ENCODE peak calls at places on chromosomes 12 and 14, in five cellular contexts. O is Ammon's horn, J is activated T-cell treated with anti-CD3 and anti-CD28 coated beads for 1 hour, Q is glutamatergic neuron, A is stomach. Z is an unnamed sample.

GRCh38 chr12:71763682-71764379 is 9.2 kb downstream of the RAB21 start:
- DNase-seq in O (no peak), J (no peak), Q (no peak), A (no peak), Z (no peak)

GRCh38 chr12:132717531-132718387 is 7.1 kb downstream of the PGAM5 start:
- DNase-seq in O (no peak), J (no peak), Q (peak), A (no peak), Z (no peak)

GRCh38 chr12:111692575-111693210 is 6.8 kb downstream of the ACAD10 start:
- DNase-seq in O (no peak), J (no peak), Q (peak), A (no peak), Z (no peak)

GRCh38 chr12:124007810-124008570 is 35.0 kb downstream of the ZNF664 start:
- DNase-seq in O (no peak), J (no peak), Q (no peak), A (no peak), Z (no peak)

GRCh38 chr12:2395352-2395977 is 342.7 kb downstream of the CACNA1C start:
- DNase-seq in O (no peak), J (peak), Q (peak), A (peak), Z (peak)

GRCh38 chr14:99191663-99192621 is 80.1 kb downstream of the BCL11B start:
- DNase-seq in O (peak), J (no peak), Q (no peak), A (peak), Z (peak)

GRCh38 chr14:60275932-60276331 is 26.9 kb downstream of the PPM1A start:
- DNase-seq in O (no peak), J (no peak), Q (no peak), A (no peak), Z (no peak)

GRCh38 chr12:49873361-49873934 is 30.3 kb downstream of the FAIM2 start:
- DNase-seq in O (no peak), J (no peak), Q (no peak), A (peak), Z (peak)

GRCh38 chr12:106140223-106140986 is 1.7 kb upstream of the NUAK1 start:
- DNase-seq in O (no peak), J (no peak), Q (no peak), A (no peak), Z (no peak)

GRCh38 chr14:89245802-89246201 is 171.2 kb downstream of the FOXN3 start:
- DNase-seq in O (no peak), J (no peak), Q (no peak), A (no peak), Z (no peak)

GRCh38 chr12:112419269-112420133 is 754 bp downstream of the PTPN11 start:
- DNase-seq in O (peak), J (peak), Q (no peak), A (peak), Z (peak)

GRCh38 chr14:73269729-73270651 is 32.7 kb downstream of the PAPLN start:
- DNase-seq in O (peak), J (no peak), Q (peak), A (peak), Z (peak)

GRCh38 chr12:56425940-56426438 is 23.2 kb downstream of the TIMELESS start:
- DNase-seq in O (no peak), J (no peak), Q (no peak), A (no peak), Z (no peak)

GRCh38 chr12:51905507-51906438 is 1.5 kb upstream of the ACVRL1 start:
- DNase-seq in O (no peak), J (no peak), Q (peak), A (peak), Z (peak)

GRCh38 chr12:117469883-117470483 is 108.6 kb upstream of the NOS1 start:
- DNase-seq in O (no peak), J (no peak), Q (no peak), A (no peak), Z (no peak)

GRCh38 chr14:100653409-100653808 is 66.2 kb upstream of the BEGAIN start:
- DNase-seq in O (no peak), J (no peak), Q (peak), A (no peak), Z (no peak)

GRCh38 chr12:121964813-121965643 is 46.6 kb downstream of the CFAP251 start:
- DNase-seq in O (no peak), J (no peak), Q (no peak), A (no peak), Z (no peak)

GRCh38 chr14:83483063-83483462 is 1949.4 kb upstream of the SEL1L start:
- DNase-seq in O (no peak), J (no peak), Q (no peak), A (no peak), Z (no peak)

GRCh38 chr14:42548349-42548748 is 941.7 kb downstream of the LRFN5 start:
- DNase-seq in O (no peak), J (no peak), Q (no peak), A (no peak), Z (no peak)

GRCh38 chr12:101828463-101829196 is 2.1 kb downstream of the GNPTAB start:
- DNase-seq in O (no peak), J (no peak), Q (no peak), A (no peak), Z (no peak)

GRCh38 chr14:71709076-71709475 is 223.2 kb upstream of the RGS6 start:
- DNase-seq in O (no peak), J (no peak), Q (no peak), A (no peak), Z (no peak)

GRCh38 chr14:64137657-64138290 is 156.4 kb downstream of the ESR2 start:
- DNase-seq in O (no peak), J (no peak), Q (no peak), A (no peak), Z (no peak)

GRCh38 chr14:77314043-77314442 is 6.6 kb downstream of the POMT2 start:
- DNase-seq in O (peak), J (no peak), Q (no peak), A (no peak), Z (no peak)

GRCh38 chr14:75277796-75278421 is 719 bp upstream of the FOS start:
- DNase-seq in O (no peak), J (no peak), Q (no peak), A (no peak), Z (no peak)

GRCh38 chr14:93991212-93991611 is 5.9 kb upstream of the CCDC197 start:
- DNase-seq in O (no peak), J (no peak), Q (no peak), A (no peak), Z (no peak)

GRCh38 chr12:113923251-113923650 is 42.9 kb downstream of the RBM19 start:
- DNase-seq in O (no peak), J (no peak), Q (no peak), A (no peak), Z (no peak)

GRCh38 chr14:36085861-36086260 is 90.7 kb downstream of the PTCSC3 start:
- DNase-seq in O (no peak), J (no peak), Q (no peak), A (no peak), Z (no peak)

GRCh38 chr14:99821519-99822165 is 28.4 kb downstream of the EML1 start:
- DNase-seq in O (no peak), J (no peak), Q (no peak), A (no peak), Z (no peak)

GRCh38 chr12:693937-694533 is 30.8 kb upstream of the NINJ2 start:
- DNase-seq in O (no peak), J (no peak), Q (no peak), A (no peak), Z (no peak)

GRCh38 chr14:43877351-43877900 is 629.7 kb downstream of the FSCB start:
- DNase-seq in O (no peak), J (no peak), Q (no peak), A (no peak), Z (no peak)

GRCh38 chr14:104416383-104416782 is 163.2 kb upstream of the C14orf180 start:
- DNase-seq in O (no peak), J (no peak), Q (no peak), A (no peak), Z (no peak)

GRCh38 chr12:1529228-1529861 is 65.0 kb downstream of the FBXL14 start:
- DNase-seq in O (no peak), J (no peak), Q (no peak), A (no peak), Z (no peak)

GRCh38 chr12:54579696-54580333 is 8.6 kb downstream of the PPP1R1A start:
- DNase-seq in O (peak), J (peak), Q (peak), A (peak), Z (peak)